ENCODE peak calls at places on chromosome 7, in nine cellular contexts. K, N, D, B, R, C, H, Q and Z are unnamed samples.
A peak's percentile ranks its signal among the peaks of the same experiment; 100 is the strongest.

GRCh38 chr7:98254951-98255610 is 3.0 kb upstream of the TECPR1 start:
- DNase-seq in R (no peak), H (no peak), N (no peak), Q (no peak), D (no peak), B (no peak), K (peak; percentile 16), C (no peak), Z (no peak)

GRCh38 chr7:112286294-112287086 is 80.0 kb downstream of the ZNF277 start:
- DNase-seq in R (no peak), B (no peak), K (peak; percentile 8), H (no peak), C (no peak), Q (no peak), D (no peak), N (no peak), Z (peak; percentile 34)

GRCh38 chr7:83807770-83808169 is 158.8 kb upstream of the SEMA3E start:
- DNase-seq in B (no peak), H (no peak), N (no peak), K (no peak), Q (no peak), C (no peak), D (no peak), R (no peak), Z (no peak)

GRCh38 chr7:101119876-101120275 is 7.0 kb upstream of the SERPINE1 start:
- DNase-seq in C (no peak), K (peak; percentile 57), H (no peak), B (no peak), R (no peak), N (no peak), D (no peak), Q (no peak), Z (no peak)

GRCh38 chr7:22675917-22676343 is 51.1 kb upstream of the IL6 start:
- DNase-seq in Q (peak; percentile 48), H (no peak), B (no peak), K (peak; percentile 71), C (no peak), D (no peak), R (no peak), N (no peak), Z (no peak)

GRCh38 chr7:124532166-124532565 is 233.4 kb downstream of the GPR37 start:
- DNase-seq in H (no peak), R (peak; percentile 44), D (no peak), C (no peak), Q (peak; percentile 51), N (no peak), B (no peak), K (no peak), Z (no peak)

GRCh38 chr7:132115028-132115427 is 461.2 kb downstream of the PLXNA4 start:
- DNase-seq in K (no peak), D (no peak), R (no peak), C (no peak), H (no peak), N (no peak), Q (no peak), B (no peak), Z (no peak)

GRCh38 chr7:82204694-82205093 is 238.9 kb downstream of the CACNA2D1 start:
- DNase-seq in B (no peak), N (no peak), Q (peak; percentile 59), R (peak; percentile 74), D (no peak), K (peak; percentile 72), C (no peak), H (no peak), Z (no peak)

GRCh38 chr7:5354460-5355279 is 69.0 kb downstream of the TNRC18 start:
- DNase-seq in B (peak; percentile 66), R (peak; percentile 25), D (no peak), N (no peak), K (peak; percentile 10), Q (peak; percentile 38), H (no peak), C (peak; percentile 58), Z (no peak)

GRCh38 chr7:497946-498655 is 21.5 kb downstream of the PDGFA start:
- DNase-seq in B (no peak), K (no peak), D (no peak), R (no peak), C (no peak), N (no peak), Q (no peak), H (no peak), Z (peak; percentile 4)

GRCh38 chr7:144384071-144384470 is 19.4 kb downstream of the NOBOX start:
- DNase-seq in K (peak; percentile 30), H (no peak), R (peak; percentile 90), N (no peak), B (no peak), C (no peak), D (peak; percentile 21), Q (peak; percentile 80), Z (no peak)

GRCh38 chr7:69599879-69600764 is 1.8 kb downstream of the AUTS2 start:
- DNase-seq in R (no peak), D (no peak), B (peak; percentile 14), K (peak; percentile 36), Q (no peak), C (no peak), N (no peak), H (no peak), Z (peak; percentile 28)

GRCh38 chr7:133095119-133095671 is 13.3 kb upstream of the CHCHD3 start:
- DNase-seq in K (no peak), H (no peak), N (no peak), C (no peak), Q (no peak), B (no peak), R (no peak), D (no peak), Z (no peak)

DNA sequence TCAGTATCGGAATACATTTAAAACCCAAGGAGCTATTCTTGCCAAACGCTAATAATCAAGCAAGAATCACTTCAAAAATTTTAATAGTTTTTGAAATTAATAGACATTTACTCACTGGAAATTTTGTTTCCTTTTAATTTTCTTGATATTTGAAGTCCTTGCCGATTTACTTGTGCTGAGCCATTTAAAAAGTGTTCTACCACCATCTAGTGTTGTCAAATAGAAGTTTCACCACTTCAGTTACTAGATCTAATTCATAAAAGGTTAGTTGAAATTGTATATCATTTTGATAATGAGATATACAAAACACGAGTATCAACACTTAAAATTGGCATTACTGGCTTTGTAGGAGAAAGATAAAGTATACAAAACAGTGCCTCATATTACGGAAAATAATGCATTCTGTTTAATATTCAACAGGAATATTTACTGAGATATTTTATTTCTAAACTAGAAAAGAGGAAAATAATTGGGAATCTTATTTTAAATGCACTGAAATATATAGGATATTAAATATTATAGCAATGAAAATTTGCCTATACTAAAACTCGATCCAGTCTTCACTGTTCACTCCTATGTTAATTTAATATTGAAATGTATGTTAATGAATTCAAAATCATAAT is 664.8 kb upstream of the SEMA3D start:
- DNase-seq in C (no peak), R (peak; percentile 52), B (no peak), K (peak; percentile 81), H (no peak), Q (peak; percentile 31), D (no peak), N (no peak), Z (no peak)
- TF ChIP-seq CTCF in C (no peak), R (peak; percentile 21), B (no peak), K (peak; percentile 52), H (peak; percentile 9), Q (peak; percentile 64), D (peak; percentile 69), N (peak; percentile 70), Z (peak; percentile 33)

GRCh38 chr7:74606101-74606908 is 51.2 kb upstream of the GTF2I start:
- DNase-seq in H (peak; percentile 20), R (no peak), D (no peak), N (no peak), C (peak; percentile 55), B (peak; percentile 71), K (peak; percentile 13), Q (no peak), Z (peak; percentile 46)
- TF ChIP-seq CTCF in H (no peak), R (no peak), D (no peak), N (no peak), C (no peak), B (no peak), K (peak; percentile 5), Q (no peak), Z (no peak)

GRCh38 chr7:1843271-1843861 is 173.3 kb downstream of the ELFN1 start:
- DNase-seq in B (peak; percentile 5), D (no peak), C (no peak), K (no peak), N (no peak), Q (no peak), H (no peak), R (no peak), Z (peak; percentile 17)
- TF ChIP-seq CTCF in B (no peak), D (no peak), C (no peak), K (no peak), N (no peak), Q (no peak), H (no peak), R (no peak), Z (no peak)

DNA sequence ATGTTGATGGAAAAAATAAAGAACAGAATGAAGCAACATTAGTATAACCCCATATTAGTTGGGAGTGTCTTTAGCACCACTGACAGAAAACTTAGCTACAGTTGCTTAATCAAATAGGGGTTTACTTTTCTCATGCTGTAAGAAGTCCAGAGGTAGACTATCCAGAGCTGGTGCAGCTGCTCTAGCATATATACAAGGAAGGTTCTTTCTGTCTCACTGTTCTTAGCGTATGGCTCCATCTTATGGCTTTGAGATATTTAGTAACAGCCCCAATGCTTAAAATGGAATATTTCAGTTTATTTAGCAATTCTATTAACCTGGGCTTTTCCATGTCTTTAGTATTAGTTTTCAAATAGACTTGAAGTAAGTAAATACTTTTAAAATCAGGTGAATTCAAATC is 15.2 kb upstream of the WNT2 start:
- DNase-seq in K (peak; percentile 8), R (no peak), D (no peak), N (no peak), C (no peak), H (no peak), Q (no peak), B (no peak), Z (no peak)
- TF ChIP-seq CTCF in K (no peak), R (no peak), D (peak; percentile 29), N (no peak), C (no peak), H (no peak), Q (peak; percentile 55), B (no peak), Z (no peak)

GRCh38 chr7:137488038-137488437 is 144.5 kb upstream of the PTN start:
- DNase-seq in Q (no peak), B (no peak), R (peak; percentile 1), C (no peak), N (no peak), D (no peak), K (peak; percentile 19), H (no peak), Z (no peak)
- TF ChIP-seq CTCF in Q (peak; percentile 41), B (no peak), R (no peak), C (no peak), N (peak; percentile 20), D (peak; percentile 23), K (no peak), H (peak; percentile 38), Z (no peak)

GRCh38 chr7:92134271-92135099 is at the start of gene CYP51A1:
- DNase-seq in H (peak; percentile 86), R (peak; percentile 76), B (peak; percentile 97), N (peak; percentile 89), C (peak; percentile 89), K (peak; percentile 95), Q (peak; percentile 93), D (peak; percentile 98), Z (peak; percentile 94)
- TF ChIP-seq CTCF in H (no peak), R (peak; percentile 30), B (no peak), N (peak; percentile 25), C (no peak), K (no peak), Q (peak; percentile 1), D (peak; percentile 18), Z (no peak)